ENCODE peak calls at places on chromosome 20, in seven cellular contexts. V is aorta; Q is IMR-90; A is CD4-positive, alpha-beta memory T cell; Z is endodermal cell; J is mesenchymal stem cell; E is colonic mucosa. P is an unnamed sample.

GRCh38 chr20:51022803-51023616 is at the start of gene KCNG1:
- DNase-seq in A (peak; percentile 7), E (peak; percentile 78), V (peak; percentile 68), J (peak; percentile 87), Q (peak; percentile 75), Z (peak; percentile 95), P (peak; percentile 65)

GRCh38 chr20:1440024-1440423 is 26.6 kb downstream of the NSFL1C start:
- DNase-seq in J (no peak), V (no peak), Q (peak; percentile 12), Z (peak; percentile 87), A (peak; percentile 6), E (no peak), P (no peak)

GRCh38 chr20:63699466-63700198 is 3.2 kb downstream of the TNFRSF6B start:
- DNase-seq in J (no peak), E (no peak), V (peak; percentile 60), Q (no peak), Z (peak; percentile 50), A (no peak), P (no peak)

GRCh38 chr20:23211164-23211563 is 125.0 kb upstream of the CD93 start:
- DNase-seq in E (no peak), Z (no peak), A (no peak), V (no peak), J (no peak), Q (no peak), P (no peak)

GRCh38 chr20:2402271-2402980 is 21.7 kb downstream of the TGM6 start:
- DNase-seq in A (no peak), Q (peak; percentile 51), V (no peak), E (no peak), J (peak; percentile 11), Z (no peak), P (no peak)

GRCh38 chr20:36785308-36785707 is 11.7 kb upstream of the DSN1 start:
- DNase-seq in Q (no peak), A (no peak), E (no peak), J (no peak), V (no peak), Z (no peak), P (no peak)

GRCh38 chr20:59518881-59519706 is 85.2 kb upstream of the PHACTR3 start:
- DNase-seq in E (peak; percentile 31), Q (peak; percentile 47), J (peak; percentile 24), Z (peak; percentile 84), V (no peak), A (peak; percentile 35), P (no peak)

GRCh38 chr20:56974499-56975250 is 291.8 kb downstream of the BMP7 start:
- DNase-seq in Z (peak; percentile 92), V (no peak), E (peak; percentile 41), A (no peak), Q (peak; percentile 37), J (peak; percentile 64), P (no peak)

GRCh38 chr20:35560105-35560511 is 18.2 kb downstream of the ERGIC3 start:
- DNase-seq in J (no peak), A (no peak), V (peak; percentile 25), Z (no peak), E (peak; percentile 72), Q (no peak), P (no peak)

GRCh38 chr20:57399587-57400261 is 8.5 kb downstream of the RBM38 start:
- DNase-seq in A (no peak), V (peak; percentile 36), J (no peak), E (no peak), Z (no peak), Q (peak; percentile 16), P (peak; percentile 54)

GRCh38 chr20:57498425-57499400 is 26.2 kb downstream of the CTCFL start:
- DNase-seq in Z (peak; percentile 88), J (peak; percentile 16), E (peak; percentile 40), Q (peak; percentile 7), A (peak; percentile 11), V (no peak), P (no peak)

GRCh38 chr20:62374431-62375152 is 7.5 kb upstream of the LAMA5 start:
- DNase-seq in A (no peak), Q (peak; percentile 34), Z (no peak), E (no peak), V (no peak), J (peak; percentile 61), P (no peak)

GRCh38 chr20:64156886-64157875 is 7.1 kb upstream of the MYT1 start:
- DNase-seq in V (no peak), Q (no peak), Z (no peak), E (no peak), J (no peak), A (no peak), P (no peak)

GRCh38 chr20:33093582-33093981 is 14.1 kb downstream of the BPIFB4 start:
- DNase-seq in J (no peak), V (no peak), Z (no peak), Q (no peak), A (no peak), E (no peak), P (no peak)

GRCh38 chr20:14883324-14883723 is 545.9 kb upstream of the FLRT3 start:
- DNase-seq in Q (no peak), V (no peak), J (no peak), A (no peak), E (no peak), Z (no peak), P (no peak)

GRCh38 chr20:25197173-25197869 is 1.8 kb downstream of the ENTPD6 start:
- DNase-seq in V (no peak), Q (no peak), E (peak; percentile 58), A (peak; percentile 33), Z (peak; percentile 61), J (no peak), P (no peak)

GRCh38 chr20:57272883-57273282 is 6.4 kb upstream of the BMP7 start:
- DNase-seq in V (no peak), A (no peak), Z (peak; percentile 67), Q (no peak), E (no peak), J (no peak), P (no peak)

GRCh38 chr20:16501236-16501635 is 72.0 kb downstream of the KIF16B start:
- DNase-seq in E (no peak), Z (no peak), Q (no peak), J (no peak), A (no peak), V (no peak), P (no peak)

GRCh38 chr20:49408705-49409104 is 73.8 kb downstream of the KCNB1 start:
- DNase-seq in J (no peak), V (no peak), Z (no peak), E (no peak), Q (no peak), A (no peak), P (no peak)

GRCh38 chr20:63972312-63973159 is 2.8 kb upstream of the ZNF512B start:
- DNase-seq in A (no peak), J (no peak), Q (no peak), V (peak; percentile 51), Z (peak; percentile 37), E (no peak), P (peak; percentile 35)

GRCh38 chr20:24798930-24799705 is 150.0 kb upstream of the CST7 start:
- DNase-seq in Z (no peak), Q (no peak), J (peak; percentile 67), V (no peak), E (no peak), A (no peak), P (no peak)

GRCh38 chr20:4043801-4044200 is 28.4 kb upstream of the RNF24 start:
- DNase-seq in J (no peak), V (no peak), A (no peak), E (no peak), Z (peak; percentile 22), Q (no peak), P (no peak)

GRCh38 chr20:46151936-46152335 is 33.8 kb downstream of the CD40 start:
- DNase-seq in Z (peak; percentile 87), V (no peak), J (no peak), A (no peak), E (no peak), Q (no peak), P (no peak)

DNA sequence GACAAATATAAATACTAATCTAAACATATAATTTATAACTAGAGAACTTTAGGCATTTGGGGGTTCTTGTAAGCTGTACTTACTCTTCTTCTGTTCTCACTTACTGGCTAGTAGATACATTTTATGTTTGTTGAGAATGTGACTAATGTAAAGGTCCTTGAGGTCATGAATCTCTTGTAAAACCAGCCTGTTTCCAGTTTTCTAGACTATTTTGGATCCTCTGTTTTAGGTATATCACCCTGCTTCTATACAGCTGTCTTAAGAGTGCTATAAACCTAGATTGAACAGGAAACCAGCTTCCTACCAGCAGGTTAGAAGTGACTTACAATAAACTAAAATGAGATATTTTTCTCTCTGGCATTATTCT is 134.2 kb downstream of the PLCB4 start:
- DNase-seq in V (no peak), E (no peak), J (peak; percentile 51), Z (no peak), Q (peak; percentile 48), A (no peak), P (no peak)
- H3K27ac ChIP-seq in V (no peak overlapping the region), E (no peak overlapping the region), J (no peak overlapping the region), Z (no peak overlapping the region), Q (no peak overlapping the region), A (no peak overlapping the region), P (no peak overlapping the region)

GRCh38 chr20:41168281-41169183 is 31.2 kb downstream of the PLCG1 start:
- DNase-seq in Q (no peak), Z (no peak), J (no peak), E (no peak), V (no peak), A (no peak), P (no peak)
- H3K36me3 ChIP-seq in Q (peaks cover 93% of the 10 kb centered on the region), Z (peaks cover 83% of the 10 kb centered on the region), J (peaks cover 89% of the 10 kb centered on the region), E (peaks cover 18% of the 10 kb centered on the region), V (no peaks in the 10 kb centered on the region), A (peaks cover 96% of the 10 kb centered on the region), P (peaks cover 85% of the 10 kb centered on the region)

GRCh38 chr20:37921341-37921929 is 18.5 kb downstream of the VSTM2L start:
- DNase-seq in E (no peak), A (no peak), V (no peak), Q (no peak), J (no peak), Z (no peak), P (no peak)

GRCh38 chr20:37919389-37920040 is 16.6 kb downstream of the VSTM2L start:
- DNase-seq in V (no peak), J (no peak), Q (no peak), E (no peak), Z (no peak), A (no peak), P (no peak)

GRCh38 chr20:37920270-37920669 is 17.3 kb downstream of the VSTM2L start:
- DNase-seq in Z (no peak), E (no peak), A (no peak), Q (no peak), J (no peak), V (no peak), P (no peak)

GRCh38 chr20:37920679-37921322 is 17.9 kb downstream of the VSTM2L start:
- DNase-seq in E (no peak), Z (no peak), J (no peak), V (no peak), Q (no peak), A (no peak), P (no peak)

DNA sequence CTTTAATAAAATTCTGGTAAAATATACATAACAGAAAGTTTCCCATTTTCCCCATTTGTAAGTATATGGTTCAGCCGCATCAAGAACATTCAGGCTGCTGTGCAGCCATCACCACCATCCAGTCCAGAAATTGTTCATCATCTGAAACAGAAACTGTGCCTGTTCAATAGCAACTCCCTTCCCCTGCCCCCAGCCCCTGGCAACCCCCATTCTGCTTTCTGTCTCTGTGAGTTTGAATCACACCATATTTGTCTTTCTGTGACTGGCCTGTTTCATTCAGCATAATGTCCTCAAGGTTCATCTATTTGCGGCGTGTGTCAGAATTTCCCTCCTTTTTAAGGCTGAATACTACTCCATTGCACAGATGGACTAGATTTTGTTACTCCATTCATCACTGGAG is 19.1 kb downstream of the VSTM2L start:
- DNase-seq in E (no peak), V (no peak), Q (no peak), A (no peak), J (no peak), Z (no peak), P (no peak)
- H3K27ac ChIP-seq in E (no peak overlapping the region), V (no peak overlapping the region), Q (no peak overlapping the region), A (no peak overlapping the region), J (no peak overlapping the region), Z (no peak overlapping the region), P (no peak overlapping the region)

GRCh38 chr20:43477634-43478033 is 19.9 kb downstream of the SRSF6 start:
- DNase-seq in V (no peak), Q (no peak), Z (no peak), J (no peak), E (no peak), A (no peak), P (no peak)
- H3K36me3 ChIP-seq in V (no peaks in the 10 kb centered on the region), Q (no peaks in the 10 kb centered on the region), Z (no peaks in the 10 kb centered on the region), J (peaks cover 3% of the 10 kb centered on the region), E (no peaks in the 10 kb centered on the region), A (no peaks in the 10 kb centered on the region), P (peaks cover 3% of the 10 kb centered on the region)